ENCODE peak calls at places on chromosomes 6 and 20, in five cellular contexts. Q is DND-41, C is astrocyte, D is OCI-LY7, P is MM.1S. H is an unnamed sample.

GRCh38 chr20:4113546-4113945 is 98.2 kb upstream of the RNF24 start:
- DNase-seq in C (no peak), Q (no peak), P (no peak), D (no peak), H (no peak)

GRCh38 chr6:147949981-147950622 is 392.5 kb upstream of the SASH1 start:
- DNase-seq in D (no peak), P (no peak), C (peak; percentile 29), Q (no peak), H (peak; percentile 34)

GRCh38 chr20:34907616-34908469 is 31.4 kb downstream of the ACSS2 start:
- DNase-seq in D (no peak), P (no peak), C (peak; percentile 84), Q (no peak), H (peak; percentile 89)

GRCh38 chr20:40056186-40056585 is 632.9 kb downstream of the MAFB start:
- DNase-seq in D (no peak), P (no peak), C (no peak), Q (no peak), H (no peak)

GRCh38 chr20:39576786-39577185 is 614.6 kb downstream of the DHX35 start:
- DNase-seq in D (no peak), P (no peak), Q (no peak), C (no peak), H (no peak)

GRCh38 chr20:8152183-8152582 is 20.1 kb downstream of the PLCB1 start:
- DNase-seq in Q (no peak), P (no peak), C (peak; percentile 75), D (no peak), H (peak; percentile 82)

GRCh38 chr6:90406142-90406794 is 109.6 kb upstream of the BACH2 start:
- DNase-seq in D (no peak), Q (no peak), P (no peak), C (peak; percentile 78), H (peak; percentile 82)

GRCh38 chr6:150409576-150410066 is 40.8 kb downstream of the IYD start:
- DNase-seq in C (no peak), Q (no peak), D (peak; percentile 94), P (peak; percentile 17), H (peak; percentile 14)

GRCh38 chr6:81772741-81773140 is 20.3 kb upstream of the TENT5A start:
- DNase-seq in D (no peak), Q (no peak), C (peak; percentile 60), P (no peak), H (peak; percentile 70)

GRCh38 chr6:21745543-21746337 is 152.2 kb downstream of the SOX4 start:
- DNase-seq in P (no peak), C (no peak), D (peak; percentile 18), Q (peak; percentile 35), H (no peak)

GRCh38 chr20:22491188-22491500 is 93.2 kb downstream of the FOXA2 start:
- DNase-seq in D (no peak), P (no peak), Q (no peak), C (no peak), H (no peak)

GRCh38 chr6:156776470-156776840 is 723 bp upstream of the ARID1B start:
- DNase-seq in C (no peak), D (peak; percentile 73), Q (peak; percentile 35), P (no peak), H (peak; percentile 36)

GRCh38 chr20:49422176-49422575 is 60.3 kb downstream of the KCNB1 start:
- DNase-seq in Q (no peak), D (no peak), C (no peak), P (no peak), H (no peak)

GRCh38 chr20:47281376-47281775 is 75.1 kb downstream of the ZMYND8 start:
- DNase-seq in Q (no peak), D (no peak), P (no peak), C (no peak), H (no peak)

GRCh38 chr6:45677381-45677992 is 299.8 kb upstream of the SUPT3H start:
- DNase-seq in C (peak; percentile 64), D (peak; percentile 89), P (peak; percentile 72), Q (peak; percentile 86), H (peak; percentile 49)

GRCh38 chr6:107646776-107647438 is 157.0 kb downstream of the SOBP start:
- DNase-seq in Q (no peak), D (no peak), P (no peak), C (no peak), H (no peak)

GRCh38 chr20:32555584-32555983 is 29.5 kb downstream of the NOL4L start:
- DNase-seq in Q (no peak), D (no peak), C (no peak), P (no peak), H (no peak)

GRCh38 chr20:32557284-32557683 is 27.8 kb downstream of the NOL4L start:
- DNase-seq in P (no peak), Q (no peak), D (no peak), C (no peak), H (no peak)

GRCh38 chr20:32558526-32558925 is 26.6 kb downstream of the NOL4L start:
- DNase-seq in C (no peak), P (no peak), D (no peak), Q (no peak), H (no peak)

GRCh38 chr20:32554965-32555289 is 30.2 kb downstream of the NOL4L start:
- DNase-seq in Q (no peak), D (no peak), P (no peak), C (no peak), H (no peak)

GRCh38 chr20:32556312-32557184 is 28.6 kb downstream of the NOL4L start:
- DNase-seq in C (no peak), P (no peak), D (no peak), Q (no peak), H (no peak)
- H3K4me2 ChIP-seq in C (no peak overlapping the region), P (no peak overlapping the region), D (no peak overlapping the region), Q (no peak overlapping the region), H (no peak overlapping the region)

GRCh38 chr6:37074053-37074827 is 68.8 kb downstream of the FGD2 start:
- DNase-seq in C (peak; percentile 52), P (no peak), Q (no peak), D (no peak), H (peak; percentile 64)

GRCh38 chr6:37078814-37079213 is 73.4 kb downstream of the FGD2 start:
- DNase-seq in D (no peak), P (no peak), Q (no peak), C (no peak), H (no peak)

GRCh38 chr6:37082390-37082789 is 76.9 kb downstream of the FGD2 start:
- DNase-seq in P (no peak), D (no peak), C (no peak), Q (no peak), H (no peak)

GRCh38 chr6:37081042-37081607 is 75.7 kb downstream of the FGD2 start:
- DNase-seq in Q (no peak), C (no peak), D (no peak), P (no peak), H (no peak)

GRCh38 chr6:37077459-37078296 is 72.2 kb downstream of the FGD2 start:
- DNase-seq in P (no peak), D (no peak), Q (no peak), C (peak; percentile 86), H (peak; percentile 93)
- H3K4me2 ChIP-seq in P (no peak overlapping the region), D (no peak overlapping the region), Q (no peak overlapping the region), C (peak overlapping the region; percentile 70), H (peak overlapping the region; percentile 86)

GRCh38 chr6:151948007-151948745 is 140.7 kb downstream of the ESR1 start:
- DNase-seq in Q (peak; percentile 4), C (no peak), P (no peak), D (peak; percentile 7), H (no peak)
- H3K4me2 ChIP-seq in Q (no peak overlapping the region), C (no peak overlapping the region), P (no peak overlapping the region), D (peak overlapping the region; percentile 40), H (no peak overlapping the region)

GRCh38 chr20:50855498-50856474 is 60.9 kb downstream of the BCAS4 start:
- DNase-seq in P (no peak), C (no peak), D (no peak), Q (no peak), H (no peak)
- H3K4me2 ChIP-seq in P (no peak overlapping the region), C (no peak overlapping the region), D (no peak overlapping the region), Q (no peak overlapping the region), H (no peak overlapping the region)

GRCh38 chr6:10315631-10316145 is 99.2 kb downstream of the TFAP2A start:
- DNase-seq in D (no peak), C (no peak), P (no peak), Q (no peak), H (peak; percentile 16)

GRCh38 chr6:10313799-10314162 is 101.1 kb downstream of the TFAP2A start:
- DNase-seq in P (no peak), D (no peak), C (no peak), Q (no peak), H (no peak)

GRCh38 chr6:10315034-10315433 is 99.8 kb downstream of the TFAP2A start:
- DNase-seq in D (no peak), C (no peak), Q (no peak), P (no peak), H (no peak)

GRCh38 chr6:10314163-10314955 is 100.5 kb downstream of the TFAP2A start:
- DNase-seq in D (no peak), Q (no peak), C (no peak), P (no peak), H (no peak)

GRCh38 chr6:10316327-10316726 is 98.5 kb downstream of the TFAP2A start:
- DNase-seq in P (no peak), Q (no peak), C (peak; percentile 95), D (no peak), H (peak; percentile 96)
- H3K4me2 ChIP-seq in P (no peak overlapping the region), Q (no peak overlapping the region), C (peak overlapping the region; percentile 79), D (no peak overlapping the region), H (no peak overlapping the region)

GRCh38 chr6:166019214-166019613 is 148.4 kb downstream of the TBXT start:
- DNase-seq in P (no peak), D (no peak), Q (no peak), C (no peak), H (no peak)
- H3K4me2 ChIP-seq in P (no peak overlapping the region), D (no peak overlapping the region), Q (no peak overlapping the region), C (no peak overlapping the region), H (no peak overlapping the region)

GRCh38 chr6:50826037-50826761 is 7.5 kb downstream of the TFAP2B start:
- DNase-seq in P (no peak), Q (no peak), C (no peak), D (no peak), H (no peak)

GRCh38 chr6:50824505-50824904 is 5.8 kb downstream of the TFAP2B start:
- DNase-seq in D (no peak), C (no peak), Q (no peak), P (no peak), H (no peak)

GRCh38 chr6:50825375-50826036 is 6.8 kb downstream of the TFAP2B start:
- DNase-seq in Q (no peak), C (no peak), P (no peak), D (no peak), H (no peak)

GRCh38 chr6:50829898-50830439 is 11.3 kb downstream of the TFAP2B start:
- DNase-seq in P (no peak), D (no peak), C (no peak), Q (no peak), H (no peak)

DNA sequence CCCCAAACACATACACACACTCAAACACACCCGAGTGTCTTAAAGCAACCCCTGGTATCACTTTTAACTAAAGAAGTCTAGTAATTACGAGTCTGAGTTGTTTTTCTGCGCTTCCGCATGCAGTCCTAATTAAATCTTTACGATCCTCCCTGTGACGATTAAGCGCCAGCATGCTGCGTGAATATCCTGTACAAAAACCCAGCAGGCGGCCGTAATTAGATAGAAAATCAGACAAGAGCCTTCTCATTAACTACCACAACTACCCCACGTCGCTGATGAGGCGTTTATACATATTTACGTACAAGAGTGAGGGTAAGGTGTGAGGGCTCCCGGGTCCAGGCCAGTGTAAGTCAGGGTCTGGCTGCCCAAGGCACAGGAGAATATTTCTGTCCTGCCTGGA is 8.1 kb downstream of the TFAP2B start:
- DNase-seq in C (no peak), P (no peak), D (no peak), Q (no peak), H (no peak)
- H3K4me2 ChIP-seq in C (no peak overlapping the region), P (no peak overlapping the region), D (no peak overlapping the region), Q (no peak overlapping the region), H (no peak overlapping the region)